ENCODE peak calls at places on chromosomes 12 and 14, in four cellular contexts. X is spleen, G is cardiac muscle cell, H is fibroblast of the aortic adventitia. N is an unnamed sample.

GRCh38 chr12:58356794-58357193 is 415.4 kb downstream of the ATP23 start:
- DNase-seq in G (no peak), X (no peak), H (no peak), N (no peak)

GRCh38 chr12:25935355-25936144 is 22.9 kb upstream of the RASSF8 start:
- DNase-seq in X (no peak), G (peak; percentile 39), H (no peak), N (no peak)

GRCh38 chr14:71733210-71733883 is 198.9 kb upstream of the RGS6 start:
- DNase-seq in H (peak; percentile 61), G (no peak), X (no peak), N (peak; percentile 62)

GRCh38 chr12:49838973-49839633 is 3.8 kb downstream of the BCDIN3D start:
- DNase-seq in H (peak; percentile 69), G (peak; percentile 51), X (no peak), N (peak; percentile 24)

GRCh38 chr14:51119411-51120051 is 24.6 kb upstream of the TRIM9 start:
- DNase-seq in G (peak; percentile 21), H (no peak), X (no peak), N (no peak)

GRCh38 chr12:80936642-80937390 is 918 bp downstream of the LIN7A start:
- DNase-seq in G (peak; percentile 75), H (peak; percentile 32), X (peak; percentile 88), N (peak; percentile 63)

GRCh38 chr12:102535306-102535705 is 54.9 kb upstream of the IGF1 start:
- DNase-seq in X (no peak), H (no peak), G (no peak), N (no peak)

GRCh38 chr12:31536672-31537071 is 54.3 kb downstream of the DENND5B start:
- DNase-seq in X (no peak), H (peak; percentile 77), G (no peak), N (no peak)

GRCh38 chr12:124395284-124395752 is 100.4 kb downstream of the RFLNA start:
- DNase-seq in H (no peak), G (no peak), X (no peak), N (no peak)

DNA sequence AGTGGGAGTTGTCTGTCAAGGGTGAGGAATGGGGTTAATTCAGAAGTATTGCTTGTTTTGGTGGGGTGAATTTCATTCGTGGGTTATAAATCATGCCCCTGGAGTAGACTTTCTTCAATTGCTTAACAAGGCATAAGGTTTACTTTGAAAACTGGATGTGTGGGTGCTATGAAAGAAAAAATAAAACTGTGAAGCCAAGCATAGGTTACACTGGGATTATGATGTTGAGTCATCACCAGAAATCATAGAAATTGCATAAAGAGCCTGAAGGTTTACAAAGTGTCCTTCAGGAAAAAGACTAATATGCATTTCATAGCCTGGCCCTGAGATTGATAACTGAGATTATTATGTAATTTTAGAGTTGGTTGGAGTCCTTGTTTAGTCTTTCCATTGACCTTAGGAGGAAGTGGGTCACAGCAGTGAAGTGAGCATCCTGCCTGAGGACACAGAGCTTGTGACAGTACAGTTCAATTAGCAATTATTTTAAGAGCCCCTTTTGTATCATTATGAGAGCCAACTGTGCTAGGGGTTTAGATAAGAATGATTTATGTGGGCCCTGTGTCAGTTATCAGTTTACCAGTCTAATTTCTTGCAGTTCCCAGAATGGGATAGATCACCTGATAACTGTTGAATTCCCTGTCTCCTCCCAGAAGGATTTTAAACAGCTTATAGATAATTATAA is 13.6 kb downstream of the LRRK2 start:
- DNase-seq in X (no peak), H (peak; percentile 35), G (no peak), N (no peak)
- H3K4me3 ChIP-seq in X (no peak overlapping the region), H (no peak overlapping the region), G (no peak overlapping the region), N (no peak overlapping the region)

DNA sequence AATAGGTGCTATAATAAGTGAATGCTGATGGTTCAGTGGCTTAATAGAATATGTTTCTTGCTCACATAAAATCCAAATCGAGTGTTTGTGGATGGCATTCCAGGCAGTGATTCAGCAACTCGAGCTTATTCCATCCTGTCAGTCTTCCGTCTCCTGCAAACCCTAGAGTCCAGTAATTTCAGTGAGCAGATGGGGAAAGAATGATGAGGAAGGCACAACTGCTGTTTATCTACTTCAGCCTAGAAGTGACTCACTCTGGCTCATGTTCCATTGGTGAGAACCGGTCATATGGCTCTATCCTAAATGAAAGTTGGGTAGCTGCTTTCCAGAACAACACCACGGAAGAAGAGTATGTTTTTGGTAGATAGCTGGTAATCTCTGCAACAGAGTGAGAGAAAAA is 421.8 kb upstream of the PDE3A start:
- DNase-seq in X (no peak), G (no peak), H (peak; percentile 88), N (peak; percentile 92)
- H3K4me3 ChIP-seq in X (no peak overlapping the region), G (no peak overlapping the region), H (no peak overlapping the region), N (no peak overlapping the region)

DNA sequence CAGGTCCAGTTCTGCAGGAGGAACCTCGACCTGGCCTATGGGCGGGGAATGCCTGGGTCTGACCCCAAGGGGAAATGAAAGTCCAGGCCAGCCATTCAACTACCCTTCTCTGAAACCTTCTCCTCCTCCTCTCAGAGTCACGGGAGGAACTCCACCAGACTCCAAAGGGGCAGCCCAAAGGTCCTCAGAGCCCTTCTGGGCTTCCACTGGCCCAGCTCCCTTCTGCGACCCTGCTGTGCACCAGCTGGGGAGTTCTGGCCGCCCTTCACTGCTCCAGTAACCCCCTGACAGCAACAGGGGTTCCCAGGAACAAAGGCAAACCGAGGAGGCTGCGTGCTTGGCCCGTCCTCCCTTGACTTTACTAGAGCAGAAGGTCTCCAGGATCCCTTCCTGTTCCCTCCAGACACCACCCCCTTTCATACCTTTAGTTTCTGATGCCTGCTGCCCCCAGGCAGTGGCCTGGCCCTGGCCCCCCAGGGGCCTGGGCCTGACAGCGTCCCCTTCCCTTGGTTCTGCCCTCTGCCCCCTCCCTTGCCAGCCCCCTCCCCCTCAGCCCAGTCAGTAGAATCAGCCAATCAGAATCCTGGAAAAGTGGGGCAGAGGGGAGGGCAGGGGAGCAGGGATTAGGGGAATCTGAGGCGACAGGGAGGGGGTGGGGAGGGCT is 850 bp upstream of the ZNF385A start:
- DNase-seq in X (peak; percentile 75), G (no peak), H (no peak), N (no peak)
- H3K4me3 ChIP-seq in X (peak overlapping the region; percentile 50), G (no peak overlapping the region), H (no peak overlapping the region), N (no peak overlapping the region)

GRCh38 chr12:54195736-54196347 is 7.1 kb upstream of the SMUG1 start:
- DNase-seq in H (peak; percentile 53), G (no peak), X (peak; percentile 87), N (peak; percentile 40)
- H3K4me3 ChIP-seq in H (no peak overlapping the region), G (no peak overlapping the region), X (peak overlapping the region; percentile 59), N (no peak overlapping the region)

GRCh38 chr14:55661029-55661428 is 81.0 kb downstream of the KTN1 start:
- DNase-seq in X (no peak), G (no peak), H (no peak), N (no peak)
- H3K4me3 ChIP-seq in X (no peak overlapping the region), G (peak overlapping the region; percentile 6), H (no peak overlapping the region), N (no peak overlapping the region)

GRCh38 chr12:45988259-45988658 is 2.1 kb downstream of the SCAF11 start:
- DNase-seq in G (no peak), H (peak; percentile 44), X (no peak), N (peak; percentile 24)
- H3K4me3 ChIP-seq in G (peak overlapping the region; percentile 75), H (peak overlapping the region; percentile 88), X (peak overlapping the region; percentile 74), N (no peak overlapping the region)

GRCh38 chr12:110641512-110641911 is 27.6 kb downstream of the TCTN1 start:
- DNase-seq in X (no peak), G (peak; percentile 33), H (peak; percentile 29), N (peak; percentile 54)

GRCh38 chr12:110638792-110639191 is 24.9 kb downstream of the TCTN1 start:
- DNase-seq in G (no peak), H (no peak), X (no peak), N (no peak)

GRCh38 chr12:110640275-110641025 is 26.5 kb downstream of the TCTN1 start:
- DNase-seq in X (no peak), G (peak; percentile 20), H (no peak), N (no peak)

GRCh38 chr12:110637869-110638441 is 24.0 kb downstream of the TCTN1 start:
- DNase-seq in H (no peak), X (no peak), G (no peak), N (no peak)

GRCh38 chr12:110639336-110640178 is 25.6 kb downstream of the TCTN1 start:
- DNase-seq in G (no peak), X (no peak), H (peak; percentile 75), N (peak; percentile 73)
- H3K4me3 ChIP-seq in G (no peak overlapping the region), X (no peak overlapping the region), H (no peak overlapping the region), N (no peak overlapping the region)

DNA sequence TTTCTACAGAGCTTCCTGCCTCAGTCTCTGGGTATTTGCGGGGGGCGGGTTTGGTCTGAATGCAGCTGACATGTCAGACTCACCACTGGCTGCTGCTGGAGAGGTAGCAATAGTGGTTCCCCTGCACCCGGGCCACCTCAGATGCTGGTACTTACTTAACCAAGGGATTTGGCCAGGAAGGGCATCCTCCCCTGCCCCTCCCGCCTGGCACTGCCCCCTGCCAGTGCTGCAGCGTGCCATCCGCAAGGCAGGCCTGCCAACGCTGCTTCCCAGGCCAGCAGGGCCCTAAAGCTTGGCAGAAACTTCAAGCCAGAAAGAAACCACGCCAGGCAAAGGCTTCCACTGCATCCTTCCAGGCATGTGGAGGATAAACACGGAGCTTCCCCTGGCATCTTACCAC is 22.1 kb downstream of the RAB35 start:
- DNase-seq in H (no peak), X (no peak), G (no peak), N (no peak)
- H3K4me3 ChIP-seq in H (no peak overlapping the region), X (no peak overlapping the region), G (no peak overlapping the region), N (no peak overlapping the region)

N was measured in astrocyte of the spinal cord.